ENCODE peak calls at places on chromosomes 4 and X, in seven cellular contexts. One of them, this sample, is unnamed.

GRCh38 chr4:140799686-140800225 is 43.6 kb upstream of the TBC1D9 start:
- DNase-seq in right cardiac atrium: no peak
- DNase-seq in astrocyte: no peak
- DNase-seq in neuronal stem cell: no peak
- DNase-seq in upper lobe of left lung: no peak
- DNase-seq in CD8-positive, alpha-beta memory T cell: no peak
- DNase-seq in kidney: no peak
- DNase-seq in this sample: no peak

GRCh38 chr4:140212171-140212570 is 58.2 kb upstream of the MAML3 start:
- DNase-seq in astrocyte: no peak
- DNase-seq in upper lobe of left lung: no peak
- DNase-seq in CD8-positive, alpha-beta memory T cell: no peak
- DNase-seq in right cardiac atrium: no peak
- DNase-seq in kidney: no peak
- DNase-seq in neuronal stem cell: no peak
- DNase-seq in this sample: no peak

GRCh38 chr4:145944886-145945285 is 6.3 kb upstream of the ZNF827 start:
- DNase-seq in CD8-positive, alpha-beta memory T cell: no peak
- DNase-seq in astrocyte: no peak
- DNase-seq in upper lobe of left lung: no peak
- DNase-seq in kidney: no peak
- DNase-seq in right cardiac atrium: no peak
- DNase-seq in neuronal stem cell: no peak
- DNase-seq in this sample: no peak

GRCh38 chr4:37687175-37687525 is 974 bp upstream of the RELL1 start:
- DNase-seq in right cardiac atrium: no peak
- DNase-seq in CD8-positive, alpha-beta memory T cell: no peak
- DNase-seq in neuronal stem cell: no peak
- DNase-seq in astrocyte: no peak
- DNase-seq in upper lobe of left lung: no peak
- DNase-seq in kidney: no peak
- DNase-seq in this sample: no peak

GRCh38 chr4:40912455-40913055 is 162.8 kb downstream of the NSUN7 start:
- DNase-seq in upper lobe of left lung: no peak
- DNase-seq in CD8-positive, alpha-beta memory T cell: no peak
- DNase-seq in right cardiac atrium: no peak
- DNase-seq in kidney: no peak
- DNase-seq in astrocyte: no peak
- DNase-seq in neuronal stem cell: no peak
- DNase-seq in this sample: no peak

GRCh38 chrX:136780738-136781137 is at the start of gene ARHGEF6:
- DNase-seq in neuronal stem cell: no peak
- DNase-seq in kidney: no peak
- DNase-seq in astrocyte: no peak
- DNase-seq in right cardiac atrium: no peak
- DNase-seq in upper lobe of left lung: peak
- DNase-seq in CD8-positive, alpha-beta memory T cell: no peak
- DNase-seq in this sample: no peak

GRCh38 chr4:110860125-110860524 is 237.2 kb upstream of the PITX2 start:
- DNase-seq in CD8-positive, alpha-beta memory T cell: no peak
- DNase-seq in right cardiac atrium: no peak
- DNase-seq in kidney: no peak
- DNase-seq in astrocyte: no peak
- DNase-seq in upper lobe of left lung: no peak
- DNase-seq in neuronal stem cell: no peak
- DNase-seq in this sample: no peak

GRCh38 chr4:12957108-12957507 is 527.0 kb downstream of the RAB28 start:
- DNase-seq in astrocyte: no peak
- DNase-seq in upper lobe of left lung: no peak
- DNase-seq in CD8-positive, alpha-beta memory T cell: no peak
- DNase-seq in right cardiac atrium: no peak
- DNase-seq in neuronal stem cell: no peak
- DNase-seq in kidney: no peak
- DNase-seq in this sample: no peak

GRCh38 chr4:102356562-102357202 is 11.4 kb upstream of the SLC39A8 start:
- DNase-seq in CD8-positive, alpha-beta memory T cell: no peak
- DNase-seq in kidney: no peak
- DNase-seq in neuronal stem cell: no peak
- DNase-seq in right cardiac atrium: no peak
- DNase-seq in upper lobe of left lung: no peak
- DNase-seq in astrocyte: no peak
- DNase-seq in this sample: no peak

GRCh38 chrX:25012433-25012735 is 3.4 kb downstream of the ARX start:
- DNase-seq in kidney: no peak
- DNase-seq in right cardiac atrium: no peak
- DNase-seq in astrocyte: no peak
- DNase-seq in neuronal stem cell: no peak
- DNase-seq in upper lobe of left lung: no peak
- DNase-seq in CD8-positive, alpha-beta memory T cell: no peak
- DNase-seq in this sample: no peak

GRCh38 chrX:25011589-25012432 is 4.0 kb downstream of the ARX start:
- DNase-seq in astrocyte: no peak
- DNase-seq in neuronal stem cell: no peak
- DNase-seq in right cardiac atrium: no peak
- DNase-seq in CD8-positive, alpha-beta memory T cell: no peak
- DNase-seq in upper lobe of left lung: no peak
- DNase-seq in kidney: no peak
- DNase-seq in this sample: no peak

GRCh38 chrX:25013593-25014365 is 2.0 kb downstream of the ARX start:
- DNase-seq in CD8-positive, alpha-beta memory T cell: no peak
- DNase-seq in astrocyte: no peak
- DNase-seq in upper lobe of left lung: no peak
- DNase-seq in kidney: no peak
- DNase-seq in neuronal stem cell: no peak
- DNase-seq in right cardiac atrium: no peak
- DNase-seq in this sample: no peak

GRCh38 chrX:25014366-25014838 is 1.4 kb downstream of the ARX start:
- DNase-seq in right cardiac atrium: no peak
- DNase-seq in upper lobe of left lung: no peak
- DNase-seq in neuronal stem cell: no peak
- DNase-seq in CD8-positive, alpha-beta memory T cell: no peak
- DNase-seq in astrocyte: no peak
- DNase-seq in kidney: no peak
- DNase-seq in this sample: no peak

DNA sequence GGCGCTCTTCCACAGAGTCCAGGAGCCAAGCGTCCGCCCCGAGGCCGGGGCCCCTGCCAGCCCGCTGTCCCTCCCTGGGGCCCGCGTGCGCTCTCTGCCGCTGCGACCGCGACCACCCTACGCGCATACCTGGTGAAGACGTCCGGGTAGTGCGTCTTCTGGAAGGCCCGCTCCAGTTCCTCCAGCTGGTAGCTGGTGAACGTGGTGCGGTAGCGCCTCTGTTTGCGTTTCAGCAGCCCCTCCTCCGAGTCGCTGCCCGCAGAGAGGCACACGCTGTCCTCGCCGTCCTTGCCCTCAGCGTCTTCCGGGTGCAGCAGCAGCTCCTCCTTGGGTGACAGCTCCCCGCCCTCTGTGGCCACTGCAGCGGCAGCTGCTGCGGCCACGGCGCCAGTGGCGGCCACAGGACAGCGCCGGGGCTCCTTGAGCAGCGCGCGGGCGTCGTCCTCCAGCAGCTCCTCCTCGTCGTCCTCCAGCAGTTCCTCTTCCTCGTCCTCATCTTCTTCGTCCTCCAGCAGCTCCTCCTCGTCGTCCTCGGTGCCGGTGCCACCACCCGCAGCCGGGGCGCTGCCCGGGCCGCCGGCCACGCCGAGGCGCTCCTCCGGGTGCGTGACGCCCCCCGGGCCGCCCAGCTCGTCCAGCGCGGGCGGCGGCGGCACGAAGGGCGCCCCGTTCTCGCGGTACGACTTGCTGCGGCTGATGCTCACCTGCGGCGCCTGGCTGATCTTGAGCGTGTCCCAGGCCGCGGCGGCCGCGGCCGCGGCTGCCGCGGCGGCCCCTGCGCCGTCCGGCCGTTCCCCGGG is 2.8 kb downstream of the ARX start:
- DNase-seq in CD8-positive, alpha-beta memory T cell: no peak
- DNase-seq in upper lobe of left lung: no peak
- DNase-seq in kidney: no peak
- DNase-seq in right cardiac atrium: no peak
- DNase-seq in neuronal stem cell: no peak
- DNase-seq in astrocyte: no peak
- DNase-seq in this sample: no peak
- H3K4me3 ChIP-seq in CD8-positive, alpha-beta memory T cell: no peak
- H3K4me3 ChIP-seq in upper lobe of left lung: peak
- H3K4me3 ChIP-seq in kidney: no peak
- H3K4me3 ChIP-seq in right cardiac atrium: peak
- H3K4me3 ChIP-seq in neuronal stem cell: no peak
- H3K4me3 ChIP-seq in astrocyte: no peak
- H3K4me3 ChIP-seq in this sample: peak

GRCh38 chr4:153757407-153757806 is 2.4 kb downstream of the RNF175 start:
- DNase-seq in neuronal stem cell: no peak
- DNase-seq in right cardiac atrium: no peak
- DNase-seq in upper lobe of left lung: no peak
- DNase-seq in CD8-positive, alpha-beta memory T cell: no peak
- DNase-seq in astrocyte: peak
- DNase-seq in kidney: no peak
- DNase-seq in this sample: no peak

GRCh38 chr4:153759407-153760226 is at the start of gene RNF175:
- DNase-seq in kidney: no peak
- DNase-seq in CD8-positive, alpha-beta memory T cell: no peak
- DNase-seq in upper lobe of left lung: no peak
- DNase-seq in astrocyte: no peak
- DNase-seq in right cardiac atrium: peak
- DNase-seq in neuronal stem cell: no peak
- DNase-seq in this sample: no peak

GRCh38 chr4:153758136-153758535 is 1.7 kb downstream of the RNF175 start:
- DNase-seq in kidney: no peak
- DNase-seq in upper lobe of left lung: no peak
- DNase-seq in astrocyte: no peak
- DNase-seq in neuronal stem cell: no peak
- DNase-seq in CD8-positive, alpha-beta memory T cell: no peak
- DNase-seq in right cardiac atrium: no peak
- DNase-seq in this sample: no peak

GRCh38 chr4:153755186-153755585 is 4.6 kb downstream of the RNF175 start:
- DNase-seq in astrocyte: no peak
- DNase-seq in upper lobe of left lung: no peak
- DNase-seq in CD8-positive, alpha-beta memory T cell: no peak
- DNase-seq in kidney: no peak
- DNase-seq in neuronal stem cell: no peak
- DNase-seq in right cardiac atrium: no peak
- DNase-seq in this sample: no peak

GRCh38 chr4:153758688-153759406 is 977 bp downstream of the RNF175 start:
- DNase-seq in CD8-positive, alpha-beta memory T cell: no peak
- DNase-seq in upper lobe of left lung: no peak
- DNase-seq in kidney: no peak
- DNase-seq in astrocyte: no peak
- DNase-seq in right cardiac atrium: no peak
- DNase-seq in neuronal stem cell: no peak
- DNase-seq in this sample: no peak
- H3K4me3 ChIP-seq in CD8-positive, alpha-beta memory T cell: peak
- H3K4me3 ChIP-seq in upper lobe of left lung: peak
- H3K4me3 ChIP-seq in kidney: no peak
- H3K4me3 ChIP-seq in astrocyte: peak
- H3K4me3 ChIP-seq in right cardiac atrium: peak
- H3K4me3 ChIP-seq in neuronal stem cell: peak
- H3K4me3 ChIP-seq in this sample: peak

GRCh38 chr4:138558886-138559285 is 316.7 kb upstream of the SLC7A11 start:
- DNase-seq in CD8-positive, alpha-beta memory T cell: no peak
- DNase-seq in neuronal stem cell: no peak
- DNase-seq in kidney: no peak
- DNase-seq in right cardiac atrium: no peak
- DNase-seq in astrocyte: no peak
- DNase-seq in upper lobe of left lung: no peak
- DNase-seq in this sample: no peak

GRCh38 chr4:138561906-138562305 is 319.8 kb upstream of the SLC7A11 start:
- DNase-seq in CD8-positive, alpha-beta memory T cell: no peak
- DNase-seq in astrocyte: no peak
- DNase-seq in right cardiac atrium: peak
- DNase-seq in kidney: peak
- DNase-seq in neuronal stem cell: no peak
- DNase-seq in upper lobe of left lung: no peak
- DNase-seq in this sample: no peak

GRCh38 chr4:138561276-138561880 is 319.2 kb upstream of the SLC7A11 start:
- DNase-seq in kidney: peak
- DNase-seq in right cardiac atrium: peak
- DNase-seq in CD8-positive, alpha-beta memory T cell: no peak
- DNase-seq in upper lobe of left lung: no peak
- DNase-seq in neuronal stem cell: no peak
- DNase-seq in astrocyte: no peak
- DNase-seq in this sample: no peak

GRCh38 chr4:138560448-138560847 is 318.3 kb upstream of the SLC7A11 start:
- DNase-seq in neuronal stem cell: no peak
- DNase-seq in kidney: no peak
- DNase-seq in right cardiac atrium: peak
- DNase-seq in astrocyte: no peak
- DNase-seq in upper lobe of left lung: no peak
- DNase-seq in CD8-positive, alpha-beta memory T cell: no peak
- DNase-seq in this sample: no peak

DNA sequence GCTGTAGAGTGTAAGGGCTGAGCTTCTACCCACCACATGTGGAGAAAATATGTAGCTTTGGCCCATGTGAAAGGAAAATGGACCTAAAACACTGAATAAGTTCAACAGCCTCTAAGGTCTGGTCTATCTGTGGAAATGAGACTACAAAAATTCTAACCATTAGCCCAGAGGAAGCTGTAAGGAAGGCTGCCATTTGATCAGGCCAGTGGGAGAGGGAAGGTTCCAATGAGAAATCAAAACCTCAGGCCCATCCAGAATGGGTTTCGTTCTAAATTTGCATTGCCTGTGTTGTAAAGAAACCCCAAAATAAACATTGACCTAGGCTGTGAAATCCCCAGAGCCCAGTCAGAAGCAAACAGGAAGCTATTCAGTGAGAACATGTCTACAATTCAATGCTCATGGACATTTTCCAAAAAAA is 320.4 kb upstream of the SLC7A11 start:
- DNase-seq in astrocyte: peak
- DNase-seq in kidney: no peak
- DNase-seq in CD8-positive, alpha-beta memory T cell: no peak
- DNase-seq in upper lobe of left lung: no peak
- DNase-seq in neuronal stem cell: no peak
- DNase-seq in right cardiac atrium: no peak
- DNase-seq in this sample: no peak
- H3K4me3 ChIP-seq in astrocyte: no peak
- H3K4me3 ChIP-seq in kidney: no peak
- H3K4me3 ChIP-seq in CD8-positive, alpha-beta memory T cell: no peak
- H3K4me3 ChIP-seq in upper lobe of left lung: no peak
- H3K4me3 ChIP-seq in neuronal stem cell: no peak
- H3K4me3 ChIP-seq in right cardiac atrium: no peak
- H3K4me3 ChIP-seq in this sample: no peak

DNA sequence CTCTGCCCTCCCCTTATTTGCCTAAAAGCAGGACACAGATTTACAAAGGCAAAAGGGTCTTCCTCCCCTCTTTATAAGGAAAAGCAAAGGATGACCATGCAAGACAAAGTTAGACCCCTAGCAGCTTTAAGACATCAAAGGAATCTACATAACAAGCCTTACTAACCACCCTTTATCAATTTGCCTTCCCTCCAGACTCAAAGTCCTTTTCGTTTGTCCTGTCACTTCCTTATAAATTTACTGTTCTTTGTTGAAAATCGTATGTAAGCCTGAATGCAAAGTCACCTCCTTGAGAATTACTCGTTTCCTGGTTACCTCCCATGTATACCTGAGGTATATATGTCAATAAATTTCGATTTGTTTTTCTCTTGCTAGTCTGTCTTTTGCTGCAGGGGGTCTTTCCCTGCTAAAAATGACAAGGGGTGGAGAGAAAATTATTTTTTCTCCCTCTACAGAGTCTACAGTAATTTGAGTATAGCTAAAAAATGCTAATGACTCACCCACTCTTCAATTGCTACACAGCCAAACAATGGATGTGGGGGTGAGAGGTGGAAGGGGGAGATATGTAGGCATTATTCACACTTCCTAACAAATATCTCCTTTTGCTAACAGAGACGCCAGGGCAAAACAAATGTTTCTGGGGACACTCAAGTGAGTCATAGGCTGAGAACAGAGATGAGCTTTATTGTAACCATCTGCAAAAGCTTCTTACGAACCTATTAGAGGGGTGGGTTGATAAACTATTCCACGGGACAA is 13.2 kb downstream of the SCD5 start:
- DNase-seq in CD8-positive, alpha-beta memory T cell: no peak
- DNase-seq in right cardiac atrium: no peak
- DNase-seq in upper lobe of left lung: no peak
- DNase-seq in kidney: no peak
- DNase-seq in neuronal stem cell: no peak
- DNase-seq in astrocyte: peak
- DNase-seq in this sample: no peak
- H3K4me3 ChIP-seq in CD8-positive, alpha-beta memory T cell: no peak
- H3K4me3 ChIP-seq in right cardiac atrium: no peak
- H3K4me3 ChIP-seq in upper lobe of left lung: no peak
- H3K4me3 ChIP-seq in kidney: no peak
- H3K4me3 ChIP-seq in neuronal stem cell: no peak
- H3K4me3 ChIP-seq in astrocyte: peak
- H3K4me3 ChIP-seq in this sample: no peak

This sample was measured in lower lobe of right lung.